ENCODE peak calls at places on chromosomes 5 and 9, in four cellular contexts. I, O, T and M are unnamed samples.

GRCh38 chr9:130174920-130175321 is 2.7 kb downstream of the NCS1 start:
- DNase-seq in I (no peak), O (no peak), T (no peak), M (no peak)

GRCh38 chr9:121620777-121621437 is 30.5 kb upstream of the DAB2IP start:
- DNase-seq in I (peak; percentile 41), O (no peak), T (peak; percentile 67), M (peak; percentile 74)

GRCh38 chr9:113919422-113919821 is 43.3 kb downstream of the ZNF618 start:
- DNase-seq in I (no peak), O (no peak), T (no peak), M (no peak)

GRCh38 chr9:131442351-131442750 is 48.5 kb downstream of the PRRC2B start:
- DNase-seq in I (no peak), O (no peak), T (no peak), M (no peak)

GRCh38 chr5:68086443-68086842 is 129.1 kb upstream of the PIK3R1 start:
- DNase-seq in I (no peak), O (no peak), T (no peak), M (no peak)

GRCh38 chr5:54278031-54278830 is 32.1 kb downstream of the ARL15 start:
- DNase-seq in I (no peak), O (no peak), T (no peak), M (no peak)

GRCh38 chr9:14158911-14159310 is 155.0 kb downstream of the NFIB start:
- DNase-seq in I (no peak), O (no peak), T (no peak), M (no peak)

GRCh38 chr5:167050568-167051214 is 1240.8 kb upstream of the WWC1 start:
- DNase-seq in I (no peak), O (no peak), T (no peak), M (peak; percentile 57)

GRCh38 chr9:93964685-93965084 is 9.5 kb upstream of the BARX1 start:
- DNase-seq in I (no peak), O (no peak), T (peak; percentile 2), M (no peak)

GRCh38 chr5:85921590-85921989 is 696.2 kb upstream of the COX7C start:
- DNase-seq in I (no peak), O (no peak), T (no peak), M (no peak)

GRCh38 chr5:38607930-38608545 is 51.6 kb upstream of the LIFR start:
- DNase-seq in I (peak; percentile 6), O (no peak), T (peak; percentile 42), M (no peak)

DNA sequence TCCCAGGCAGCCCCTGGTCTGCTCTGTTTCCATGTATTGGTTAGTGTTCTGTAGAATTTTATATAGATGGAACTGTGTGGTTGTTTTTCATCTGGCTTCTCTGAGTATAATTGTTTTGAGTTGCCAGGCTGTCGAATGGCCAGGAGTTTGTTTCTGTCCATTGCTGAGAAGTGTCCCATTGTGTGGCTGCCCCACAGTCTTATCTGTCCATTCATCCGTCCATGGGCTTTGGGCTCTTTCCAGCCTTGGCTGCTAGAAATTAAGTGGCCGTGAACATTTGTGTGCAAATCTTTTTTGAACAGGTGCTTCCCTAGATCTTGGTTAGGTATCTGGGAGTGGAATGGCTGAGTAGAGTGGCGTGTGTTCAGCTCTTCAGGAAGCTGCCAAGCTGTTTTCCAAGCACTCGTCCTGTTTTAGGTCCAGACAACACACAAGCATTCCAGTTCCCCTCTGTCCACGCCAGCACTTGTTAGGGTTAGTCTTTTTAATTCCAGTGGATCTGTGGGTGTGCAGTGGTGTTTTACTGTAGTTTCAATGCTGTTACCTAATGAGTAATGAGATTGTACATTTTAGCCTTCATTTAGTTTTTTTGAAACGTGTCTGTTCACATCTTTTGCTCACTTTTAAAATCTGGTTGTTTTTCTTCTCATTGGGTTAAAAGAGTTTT is 122.2 kb upstream of the CACNA1B start:
- DNase-seq in I (no peak), O (no peak), T (no peak), M (no peak)
- TF ChIP-seq ESRRA in I (no peak), O (no peak), T (no peak), M (no peak)

GRCh38 chr9:36190388-36191289 is at the start of gene CLTA:
- DNase-seq in I (peak; percentile 99), O (peak; percentile 97), T (peak; percentile 97), M (peak; percentile 96)

GRCh38 chr9:36189978-36190377 is 743 bp upstream of the CLTA start:
- DNase-seq in I (no peak), O (no peak), T (no peak), M (no peak)

GRCh38 chr9:36191290-36191645 is 547 bp downstream of the CLTA start:
- DNase-seq in I (no peak), O (no peak), T (no peak), M (no peak)

GRCh38 chr9:36188212-36188611 is 2.5 kb upstream of the CLTA start:
- DNase-seq in I (no peak), O (no peak), T (no peak), M (no peak)

GRCh38 chr9:36187414-36187813 is 3.3 kb upstream of the CLTA start:
- DNase-seq in I (no peak), O (peak; percentile 16), T (no peak), M (no peak)
- TF ChIP-seq ETV6 in I (no peak), O (no peak), T (no peak), M (no peak)

DNA sequence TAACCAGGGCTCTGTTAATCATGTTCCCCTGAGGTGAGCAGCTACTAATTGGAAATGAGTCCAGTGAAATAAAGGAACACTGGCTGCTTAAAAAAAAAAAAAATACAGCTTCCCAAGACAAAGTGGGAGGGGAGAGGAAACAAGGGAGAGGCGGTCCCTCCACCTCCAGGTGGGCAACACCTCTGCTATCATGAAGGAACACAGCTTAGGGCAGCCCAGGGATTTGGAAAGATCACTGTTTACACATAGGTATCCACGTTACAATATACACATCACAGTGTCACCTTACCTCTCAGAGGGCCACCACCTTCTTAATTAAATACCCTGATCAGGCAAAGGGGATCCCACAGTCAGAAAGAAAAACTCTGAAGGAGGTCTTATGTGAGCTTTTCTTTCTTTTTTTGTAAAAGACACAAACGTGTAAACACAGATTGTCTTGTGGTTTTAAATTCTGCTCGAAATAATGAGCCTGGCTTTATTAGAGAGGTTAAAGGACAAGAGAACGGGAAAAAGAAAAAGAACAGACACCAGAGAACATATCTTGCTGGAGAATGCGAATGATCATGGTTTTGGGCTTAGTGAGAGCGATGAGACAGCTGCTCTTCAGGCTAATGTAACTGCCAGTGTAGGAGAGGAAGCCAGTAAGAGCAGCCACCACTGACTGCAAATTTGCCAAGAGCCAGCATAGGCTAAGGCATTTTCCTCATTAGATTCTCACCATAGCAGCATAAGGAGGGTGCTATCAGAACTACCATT is 258.7 kb downstream of the CRB2 start:
- DNase-seq in I (no peak), O (no peak), T (no peak), M (no peak)
- TF ChIP-seq ESRRA in I (no peak), O (no peak), T (no peak), M (no peak)

GRCh38 chr5:141681695-141682641 is at the start of gene ARAP3:
- DNase-seq in I (peak; percentile 9), O (no peak), T (peak; percentile 83), M (peak; percentile 76)
- TF ChIP-seq ETV6 in I (no peak), O (no peak), T (no peak), M (no peak)

GRCh38 chr5:163408311-163408923 is 29.0 kb upstream of the CCNG1 start:
- DNase-seq in I (peak; percentile 20), O (peak; percentile 25), T (peak; percentile 66), M (peak; percentile 57)
- TF ChIP-seq ESRRA in I (no peak), O (no peak), T (no peak), M (no peak)

GRCh38 chr9:37806271-37806670 is 5.7 kb downstream of the DCAF10 start:
- DNase-seq in I (no peak), O (no peak), T (no peak), M (no peak)
- TF ChIP-seq ETV6 in I (no peak), O (no peak), T (no peak), M (no peak)

GRCh38 chr5:11596657-11597071 is 307.6 kb downstream of the CTNND2 start:
- DNase-seq in I (peak; percentile 98), O (no peak), T (no peak), M (no peak)
- TF ChIP-seq ESRRA in I (no peak), O (no peak), T (no peak), M (no peak)